ENCODE peak calls at places on chromosome 10, in nine cellular contexts. One of them, this sample, is unnamed.

GRCh38 chr10:52313350-52314006 is 603 bp upstream of the DKK1 start:
- DNase-seq in CD4-positive, alpha-beta memory T cell: no peak
- DNase-seq in neuronal stem cell: no peak
- DNase-seq in HCT116: peak; percentile 55
- DNase-seq in fibroblast of lung: peak; percentile 12
- DNase-seq in endodermal cell: peak; percentile 80
- DNase-seq in iPS DF 6.9: no peak
- DNase-seq in psoas muscle: no peak
- DNase-seq in IMR-90: peak; percentile 32
- DNase-seq in this sample: no peak

GRCh38 chr10:50636576-50636975 is 12.8 kb upstream of the SGMS1 start:
- DNase-seq in HCT116: no peak
- DNase-seq in endodermal cell: no peak
- DNase-seq in iPS DF 6.9: no peak
- DNase-seq in IMR-90: no peak
- DNase-seq in psoas muscle: no peak
- DNase-seq in neuronal stem cell: no peak
- DNase-seq in CD4-positive, alpha-beta memory T cell: peak; percentile 61
- DNase-seq in fibroblast of lung: no peak
- DNase-seq in this sample: no peak

GRCh38 chr10:131500181-131500580 is 188.7 kb upstream of the TCERG1L start:
- DNase-seq in psoas muscle: no peak
- DNase-seq in fibroblast of lung: no peak
- DNase-seq in IMR-90: no peak
- DNase-seq in iPS DF 6.9: no peak
- DNase-seq in HCT116: no peak
- DNase-seq in neuronal stem cell: no peak
- DNase-seq in CD4-positive, alpha-beta memory T cell: no peak
- DNase-seq in endodermal cell: no peak
- DNase-seq in this sample: no peak

GRCh38 chr10:1628757-1629156 is 108.6 kb downstream of the ADARB2 start:
- DNase-seq in IMR-90: no peak
- DNase-seq in endodermal cell: peak; percentile 44
- DNase-seq in fibroblast of lung: no peak
- DNase-seq in neuronal stem cell: no peak
- DNase-seq in psoas muscle: no peak
- DNase-seq in iPS DF 6.9: no peak
- DNase-seq in HCT116: no peak
- DNase-seq in CD4-positive, alpha-beta memory T cell: no peak
- DNase-seq in this sample: no peak

GRCh38 chr10:79242620-79243152 is 104.6 kb upstream of the PPIF start:
- DNase-seq in CD4-positive, alpha-beta memory T cell: peak; percentile 39
- DNase-seq in neuronal stem cell: peak; percentile 70
- DNase-seq in fibroblast of lung: peak; percentile 78
- DNase-seq in IMR-90: peak; percentile 87
- DNase-seq in endodermal cell: peak; percentile 86
- DNase-seq in iPS DF 6.9: no peak
- DNase-seq in HCT116: no peak
- DNase-seq in psoas muscle: peak; percentile 71
- DNase-seq in this sample: no peak

GRCh38 chr10:69124558-69125121 is 662 bp downstream of the VPS26A start:
- DNase-seq in endodermal cell: peak; percentile 75
- DNase-seq in fibroblast of lung: peak; percentile 61
- DNase-seq in IMR-90: peak; percentile 64
- DNase-seq in iPS DF 6.9: no peak
- DNase-seq in HCT116: peak; percentile 26
- DNase-seq in psoas muscle: peak; percentile 31
- DNase-seq in CD4-positive, alpha-beta memory T cell: peak; percentile 50
- DNase-seq in neuronal stem cell: no peak
- DNase-seq in this sample: peak; percentile 27

GRCh38 chr10:123999956-124000615 is 93.3 kb downstream of the CHST15 start:
- DNase-seq in endodermal cell: no peak
- DNase-seq in CD4-positive, alpha-beta memory T cell: no peak
- DNase-seq in HCT116: no peak
- DNase-seq in fibroblast of lung: no peak
- DNase-seq in IMR-90: no peak
- DNase-seq in neuronal stem cell: no peak
- DNase-seq in iPS DF 6.9: no peak
- DNase-seq in psoas muscle: no peak
- DNase-seq in this sample: no peak

GRCh38 chr10:3100856-3101640 is 33.7 kb downstream of the PFKP start:
- DNase-seq in fibroblast of lung: no peak
- DNase-seq in IMR-90: no peak
- DNase-seq in neuronal stem cell: no peak
- DNase-seq in HCT116: no peak
- DNase-seq in psoas muscle: no peak
- DNase-seq in endodermal cell: no peak
- DNase-seq in CD4-positive, alpha-beta memory T cell: no peak
- DNase-seq in iPS DF 6.9: no peak
- DNase-seq in this sample: no peak

GRCh38 chr10:28008054-28008453 is 9.2 kb upstream of the ODAD2 start:
- DNase-seq in fibroblast of lung: no peak
- DNase-seq in CD4-positive, alpha-beta memory T cell: no peak
- DNase-seq in HCT116: no peak
- DNase-seq in neuronal stem cell: no peak
- DNase-seq in IMR-90: peak; percentile 28
- DNase-seq in psoas muscle: no peak
- DNase-seq in endodermal cell: no peak
- DNase-seq in iPS DF 6.9: no peak
- DNase-seq in this sample: no peak

GRCh38 chr10:94194256-94194655 is 168.5 kb downstream of the NOC3L start:
- DNase-seq in IMR-90: peak; percentile 57
- DNase-seq in endodermal cell: no peak
- DNase-seq in psoas muscle: no peak
- DNase-seq in CD4-positive, alpha-beta memory T cell: no peak
- DNase-seq in neuronal stem cell: no peak
- DNase-seq in iPS DF 6.9: no peak
- DNase-seq in HCT116: no peak
- DNase-seq in fibroblast of lung: peak; percentile 50
- DNase-seq in this sample: no peak

GRCh38 chr10:23280420-23281043 is 64.1 kb downstream of the C10orf67 start:
- DNase-seq in neuronal stem cell: peak; percentile 5
- DNase-seq in endodermal cell: peak; percentile 73
- DNase-seq in HCT116: no peak
- DNase-seq in psoas muscle: no peak
- DNase-seq in iPS DF 6.9: peak; percentile 50
- DNase-seq in IMR-90: no peak
- DNase-seq in CD4-positive, alpha-beta memory T cell: no peak
- DNase-seq in fibroblast of lung: no peak
- DNase-seq in this sample: no peak

GRCh38 chr10:12019343-12019971 is 23.2 kb downstream of the UPF2 start:
- DNase-seq in iPS DF 6.9: no peak
- DNase-seq in psoas muscle: no peak
- DNase-seq in IMR-90: peak; percentile 10
- DNase-seq in fibroblast of lung: peak; percentile 53
- DNase-seq in CD4-positive, alpha-beta memory T cell: no peak
- DNase-seq in neuronal stem cell: no peak
- DNase-seq in HCT116: no peak
- DNase-seq in endodermal cell: no peak
- DNase-seq in this sample: no peak

GRCh38 chr10:16787361-16787791 is 29.8 kb downstream of the RSU1 start:
- DNase-seq in psoas muscle: no peak
- DNase-seq in CD4-positive, alpha-beta memory T cell: peak; percentile 83
- DNase-seq in IMR-90: no peak
- DNase-seq in HCT116: no peak
- DNase-seq in fibroblast of lung: no peak
- DNase-seq in iPS DF 6.9: no peak
- DNase-seq in neuronal stem cell: no peak
- DNase-seq in endodermal cell: no peak
- DNase-seq in this sample: peak; percentile 65

GRCh38 chr10:55024718-55025117 is 223.7 kb upstream of the PCDH15 start:
- DNase-seq in psoas muscle: no peak
- DNase-seq in CD4-positive, alpha-beta memory T cell: no peak
- DNase-seq in neuronal stem cell: no peak
- DNase-seq in iPS DF 6.9: no peak
- DNase-seq in fibroblast of lung: peak; percentile 11
- DNase-seq in endodermal cell: no peak
- DNase-seq in HCT116: no peak
- DNase-seq in IMR-90: no peak
- DNase-seq in this sample: no peak

GRCh38 chr10:89204621-89205020 is 2.5 kb downstream of the CH25H start:
- DNase-seq in endodermal cell: no peak
- DNase-seq in psoas muscle: no peak
- DNase-seq in HCT116: no peak
- DNase-seq in IMR-90: no peak
- DNase-seq in CD4-positive, alpha-beta memory T cell: no peak
- DNase-seq in neuronal stem cell: no peak
- DNase-seq in fibroblast of lung: no peak
- DNase-seq in iPS DF 6.9: no peak
- DNase-seq in this sample: no peak
- H3K27ac ChIP-seq in endodermal cell: no peak overlapping the region
- H3K27ac ChIP-seq in psoas muscle: no peak overlapping the region
- H3K27ac ChIP-seq in HCT116: no peak overlapping the region
- H3K27ac ChIP-seq in IMR-90: no peak overlapping the region
- H3K27ac ChIP-seq in CD4-positive, alpha-beta memory T cell: no peak overlapping the region
- H3K27ac ChIP-seq in neuronal stem cell: no peak overlapping the region
- H3K27ac ChIP-seq in fibroblast of lung: no peak overlapping the region
- H3K27ac ChIP-seq in iPS DF 6.9: no peak overlapping the region
- H3K27ac ChIP-seq in this sample: no peak overlapping the region

DNA sequence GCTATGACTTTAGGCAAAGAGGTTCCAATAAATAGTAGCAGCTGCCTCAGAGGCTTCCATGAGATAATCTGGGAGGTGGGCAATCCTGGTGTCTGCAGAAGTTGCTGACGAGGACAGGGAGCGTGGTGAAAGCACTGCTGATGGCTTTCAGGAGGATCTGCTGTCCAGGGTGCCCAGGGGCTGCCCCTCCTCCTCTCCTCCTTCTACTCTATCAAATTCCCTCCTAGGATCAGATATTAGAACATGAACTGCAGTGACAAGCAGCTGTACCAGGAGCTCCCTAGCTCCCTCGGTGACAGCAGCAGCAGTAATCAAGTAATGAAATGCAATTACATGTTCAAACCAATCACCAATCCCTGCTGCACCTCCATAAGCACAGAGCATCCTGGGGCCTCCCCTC is 47.0 kb downstream of the GRID1 start:
- DNase-seq in CD4-positive, alpha-beta memory T cell: no peak
- DNase-seq in HCT116: no peak
- DNase-seq in endodermal cell: peak; percentile 43
- DNase-seq in iPS DF 6.9: no peak
- DNase-seq in IMR-90: no peak
- DNase-seq in psoas muscle: no peak
- DNase-seq in fibroblast of lung: no peak
- DNase-seq in neuronal stem cell: no peak
- DNase-seq in this sample: no peak
- H3K27me3 ChIP-seq in CD4-positive, alpha-beta memory T cell: no peaks in the 10 kb centered on the region
- H3K27me3 ChIP-seq in HCT116: no peaks in the 10 kb centered on the region
- H3K27me3 ChIP-seq in endodermal cell: no peaks in the 10 kb centered on the region
- H3K27me3 ChIP-seq in iPS DF 6.9: no peaks in the 10 kb centered on the region
- H3K27me3 ChIP-seq in IMR-90: no peaks in the 10 kb centered on the region
- H3K27me3 ChIP-seq in psoas muscle: peaks cover 5% of the 10 kb centered on the region
- H3K27me3 ChIP-seq in fibroblast of lung: no peaks in the 10 kb centered on the region
- H3K27me3 ChIP-seq in neuronal stem cell: no peaks in the 10 kb centered on the region
- H3K27me3 ChIP-seq in this sample: no peaks in the 10 kb centered on the region

GRCh38 chr10:14652816-14653215 is 121.9 kb downstream of the FAM107B start:
- DNase-seq in endodermal cell: no peak
- DNase-seq in neuronal stem cell: no peak
- DNase-seq in CD4-positive, alpha-beta memory T cell: no peak
- DNase-seq in fibroblast of lung: no peak
- DNase-seq in iPS DF 6.9: no peak
- DNase-seq in HCT116: no peak
- DNase-seq in psoas muscle: no peak
- DNase-seq in IMR-90: no peak
- DNase-seq in this sample: no peak

GRCh38 chr10:14654821-14655382 is 119.8 kb downstream of the FAM107B start:
- DNase-seq in CD4-positive, alpha-beta memory T cell: no peak
- DNase-seq in iPS DF 6.9: no peak
- DNase-seq in psoas muscle: no peak
- DNase-seq in neuronal stem cell: no peak
- DNase-seq in endodermal cell: peak; percentile 53
- DNase-seq in HCT116: no peak
- DNase-seq in IMR-90: no peak
- DNase-seq in fibroblast of lung: no peak
- DNase-seq in this sample: no peak

GRCh38 chr10:14652067-14652466 is 122.6 kb downstream of the FAM107B start:
- DNase-seq in endodermal cell: no peak
- DNase-seq in fibroblast of lung: no peak
- DNase-seq in iPS DF 6.9: no peak
- DNase-seq in IMR-90: peak; percentile 3
- DNase-seq in psoas muscle: no peak
- DNase-seq in neuronal stem cell: no peak
- DNase-seq in CD4-positive, alpha-beta memory T cell: no peak
- DNase-seq in HCT116: no peak
- DNase-seq in this sample: no peak

GRCh38 chr10:14656052-14656451 is 118.6 kb downstream of the FAM107B start:
- DNase-seq in HCT116: no peak
- DNase-seq in psoas muscle: no peak
- DNase-seq in fibroblast of lung: no peak
- DNase-seq in endodermal cell: peak; percentile 69
- DNase-seq in iPS DF 6.9: no peak
- DNase-seq in IMR-90: no peak
- DNase-seq in CD4-positive, alpha-beta memory T cell: no peak
- DNase-seq in neuronal stem cell: no peak
- DNase-seq in this sample: no peak

GRCh38 chr10:14653271-14654161 is 121.2 kb downstream of the FAM107B start:
- DNase-seq in CD4-positive, alpha-beta memory T cell: peak; percentile 49
- DNase-seq in fibroblast of lung: peak; percentile 82
- DNase-seq in IMR-90: peak; percentile 74
- DNase-seq in HCT116: no peak
- DNase-seq in endodermal cell: peak; percentile 77
- DNase-seq in neuronal stem cell: peak; percentile 78
- DNase-seq in psoas muscle: no peak
- DNase-seq in iPS DF 6.9: no peak
- DNase-seq in this sample: no peak
- H3K27ac ChIP-seq in CD4-positive, alpha-beta memory T cell: peak overlapping the region; percentile 50
- H3K27ac ChIP-seq in fibroblast of lung: peak overlapping the region; percentile 8
- H3K27ac ChIP-seq in IMR-90: peak overlapping the region; percentile 10
- H3K27ac ChIP-seq in HCT116: no peak overlapping the region
- H3K27ac ChIP-seq in endodermal cell: peak overlapping the region; percentile 11
- H3K27ac ChIP-seq in neuronal stem cell: peak overlapping the region; percentile 84
- H3K27ac ChIP-seq in psoas muscle: no peak overlapping the region
- H3K27ac ChIP-seq in iPS DF 6.9: no peak overlapping the region
- H3K27ac ChIP-seq in this sample: peak overlapping the region; percentile 62

DNA sequence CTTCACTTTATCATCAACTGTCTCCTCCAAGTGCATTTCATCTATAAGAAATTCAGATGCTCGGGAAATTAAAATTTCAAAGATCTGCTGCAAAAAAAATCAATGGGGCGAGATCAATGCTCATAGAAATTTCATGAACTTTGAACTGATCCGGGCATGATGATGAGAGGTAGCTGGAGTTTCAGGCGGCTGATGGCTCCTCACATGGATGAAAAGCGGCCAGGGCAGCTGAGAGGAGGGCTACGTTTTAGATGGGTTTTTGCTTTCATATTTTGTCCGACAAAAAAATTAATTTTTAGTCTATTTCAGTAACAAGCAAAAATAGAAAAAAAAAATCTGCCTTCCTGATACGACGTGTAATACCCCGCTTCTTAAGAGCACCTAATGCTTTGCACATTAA is 109.9 kb downstream of the EBF3 start:
- DNase-seq in psoas muscle: no peak
- DNase-seq in HCT116: no peak
- DNase-seq in iPS DF 6.9: no peak
- DNase-seq in CD4-positive, alpha-beta memory T cell: no peak
- DNase-seq in neuronal stem cell: no peak
- DNase-seq in IMR-90: no peak
- DNase-seq in endodermal cell: no peak
- DNase-seq in fibroblast of lung: no peak
- DNase-seq in this sample: no peak
- H3K27me3 ChIP-seq in psoas muscle: no peaks in the 10 kb centered on the region
- H3K27me3 ChIP-seq in HCT116: no peaks in the 10 kb centered on the region
- H3K27me3 ChIP-seq in iPS DF 6.9: no peaks in the 10 kb centered on the region
- H3K27me3 ChIP-seq in CD4-positive, alpha-beta memory T cell: no peaks in the 10 kb centered on the region
- H3K27me3 ChIP-seq in neuronal stem cell: no peaks in the 10 kb centered on the region
- H3K27me3 ChIP-seq in IMR-90: no peaks in the 10 kb centered on the region
- H3K27me3 ChIP-seq in endodermal cell: no peaks in the 10 kb centered on the region
- H3K27me3 ChIP-seq in fibroblast of lung: no peaks in the 10 kb centered on the region
- H3K27me3 ChIP-seq in this sample: no peaks in the 10 kb centered on the region

GRCh38 chr10:114662651-114663217 is 4.7 kb upstream of the ABLIM1 start:
- DNase-seq in iPS DF 6.9: no peak
- DNase-seq in CD4-positive, alpha-beta memory T cell: no peak
- DNase-seq in endodermal cell: no peak
- DNase-seq in IMR-90: no peak
- DNase-seq in neuronal stem cell: no peak
- DNase-seq in fibroblast of lung: no peak
- DNase-seq in psoas muscle: no peak
- DNase-seq in HCT116: no peak
- DNase-seq in this sample: no peak
- H3K27ac ChIP-seq in iPS DF 6.9: no peak overlapping the region
- H3K27ac ChIP-seq in CD4-positive, alpha-beta memory T cell: no peak overlapping the region
- H3K27ac ChIP-seq in endodermal cell: no peak overlapping the region
- H3K27ac ChIP-seq in IMR-90: no peak overlapping the region
- H3K27ac ChIP-seq in neuronal stem cell: no peak overlapping the region
- H3K27ac ChIP-seq in fibroblast of lung: no peak overlapping the region
- H3K27ac ChIP-seq in psoas muscle: no peak overlapping the region
- H3K27ac ChIP-seq in HCT116: no peak overlapping the region
- H3K27ac ChIP-seq in this sample: no peak overlapping the region

This sample was measured in effector memory CD4-positive, alpha-beta T cell.